ENCODE peak calls at places on chromosomes 7 and 10, in ten cellular contexts. D is progenitor cell of endocrine pancreas; H is nephron progenitor cell; C is lower lobe of right lung; P is HL-60; U is activated CD8-positive, alpha-beta T cell treated with anti-CD3 and anti-CD28 coated beads for 36 hours; K is HFF-Myc; L is body of pancreas; Q is esophagus squamous epithelium; M is GM10248. O is an unnamed sample.

GRCh38 chr7:114842551-114843065 is 79.3 kb upstream of the MDFIC start:
- DNase-seq in D (no peak), H (no peak), C (no peak), P (no peak), U (no peak), K (no peak), L (no peak), Q (no peak), M (no peak), O (no peak)

GRCh38 chr10:100569687-100570517 is 34.2 kb downstream of the HIF1AN start:
- DNase-seq in D (no peak), H (peak; percentile 56), C (no peak), P (no peak), U (peak; percentile 35), K (no peak), L (peak; percentile 45), Q (no peak), M (no peak), O (peak; percentile 74)

GRCh38 chr7:73606801-73607691 is 17.3 kb downstream of the MLXIPL start:
- DNase-seq in D (peak; percentile 79), H (peak; percentile 93), C (peak; percentile 72), P (peak; percentile 27), U (peak; percentile 74), K (no peak), L (peak; percentile 62), Q (no peak), M (peak; percentile 90), O (peak; percentile 89)

GRCh38 chr10:34467364-34467763 is 347.7 kb downstream of the PARD3 start:
- DNase-seq in D (no peak), H (no peak), C (no peak), P (no peak), U (no peak), K (no peak), L (no peak), Q (no peak), M (no peak), O (no peak)

GRCh38 chr7:158778476-158778875 is 50.8 kb downstream of the ESYT2 start:
- DNase-seq in D (no peak), H (no peak), C (no peak), P (no peak), U (no peak), K (no peak), L (no peak), Q (no peak), M (no peak), O (no peak)

GRCh38 chr10:119165171-119166110 is at the start of gene SFXN4:
- DNase-seq in D (peak; percentile 62), H (peak; percentile 75), C (peak; percentile 90), P (peak; percentile 74), U (peak; percentile 80), K (no peak), L (peak; percentile 82), Q (peak; percentile 36), M (peak; percentile 91), O (peak; percentile 87)

GRCh38 chr10:98301664-98302319 is 33.8 kb upstream of the LOXL4 start:
- DNase-seq in D (no peak), H (no peak), C (no peak), P (no peak), U (no peak), K (no peak), L (no peak), Q (no peak), M (no peak), O (no peak)

GRCh38 chr7:41955475-41956243 is 252.8 kb upstream of the INHBA start:
- DNase-seq in D (no peak), H (peak; percentile 56), C (peak; percentile 84), P (peak; percentile 82), U (no peak), K (peak; percentile 89), L (peak; percentile 86), Q (peak; percentile 36), M (no peak), O (peak; percentile 97)

DNA sequence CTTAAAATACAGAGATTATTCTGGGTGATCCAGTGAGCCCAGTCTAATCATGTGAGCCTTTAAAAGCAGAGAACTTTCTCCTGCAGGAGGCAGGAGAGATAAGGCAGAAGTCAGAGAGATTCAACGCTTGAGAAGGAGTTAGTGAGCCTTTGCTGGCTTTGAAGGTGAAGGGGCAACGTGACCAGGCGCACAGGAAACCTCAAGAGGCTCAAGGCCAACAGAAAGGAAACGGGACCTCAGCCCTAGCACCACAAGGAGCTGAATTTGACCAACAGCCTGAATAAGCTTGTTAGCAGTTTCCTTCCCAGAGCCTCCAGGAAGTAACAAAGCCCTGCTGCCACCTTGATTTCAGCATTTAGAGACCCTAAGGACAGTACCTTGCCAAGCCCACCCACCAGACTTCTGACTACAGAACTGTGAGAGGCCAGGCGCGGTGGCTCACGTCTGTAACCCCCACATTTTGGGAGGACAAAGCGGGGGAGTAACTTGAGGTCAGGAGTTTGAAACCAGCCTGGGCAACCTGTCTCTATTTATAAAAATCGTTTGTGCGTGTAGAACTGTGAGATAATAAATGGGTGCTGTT is 87.3 kb upstream of the KAT6B start:
- DNase-seq in D (no peak), H (no peak), C (no peak), P (peak; percentile 90), U (peak; percentile 71), K (no peak), L (peak; percentile 20), Q (no peak), M (peak; percentile 64), O (no peak)
- TF ChIP-seq CTCF in D (no peak), H (no peak), C (peak; percentile 28), P (peak; percentile 7), U (no peak), K (no peak), L (peak; percentile 39), Q (no peak), M (peak; percentile 56), O (peak; percentile 24)

GRCh38 chr10:13830385-13830784 is 243.6 kb downstream of the PRPF18 start:
- DNase-seq in D (no peak), H (no peak), C (no peak), P (no peak), U (no peak), K (no peak), L (no peak), Q (no peak), M (no peak), O (no peak)
- TF ChIP-seq CTCF in D (no peak), H (no peak), C (no peak), P (no peak), U (no peak), K (no peak), L (no peak), Q (no peak), M (no peak), O (no peak)

GRCh38 chr7:46490406-46490805 is 569.3 kb upstream of the IGFBP3 start:
- DNase-seq in D (no peak), H (no peak), C (no peak), P (no peak), U (no peak), K (no peak), L (no peak), Q (no peak), M (no peak), O (no peak)

GRCh38 chr7:46492460-46492859 is 571.4 kb upstream of the IGFBP3 start:
- DNase-seq in D (no peak), H (no peak), C (no peak), P (no peak), U (no peak), K (no peak), L (no peak), Q (no peak), M (no peak), O (no peak)

GRCh38 chr7:46494441-46494840 is 573.4 kb upstream of the IGFBP3 start:
- DNase-seq in D (no peak), H (no peak), C (no peak), P (no peak), U (no peak), K (no peak), L (no peak), Q (no peak), M (no peak), O (no peak)

GRCh38 chr7:46494026-46494425 is 573.0 kb upstream of the IGFBP3 start:
- DNase-seq in D (no peak), H (no peak), C (no peak), P (no peak), U (no peak), K (no peak), L (no peak), Q (no peak), M (no peak), O (no peak)

DNA sequence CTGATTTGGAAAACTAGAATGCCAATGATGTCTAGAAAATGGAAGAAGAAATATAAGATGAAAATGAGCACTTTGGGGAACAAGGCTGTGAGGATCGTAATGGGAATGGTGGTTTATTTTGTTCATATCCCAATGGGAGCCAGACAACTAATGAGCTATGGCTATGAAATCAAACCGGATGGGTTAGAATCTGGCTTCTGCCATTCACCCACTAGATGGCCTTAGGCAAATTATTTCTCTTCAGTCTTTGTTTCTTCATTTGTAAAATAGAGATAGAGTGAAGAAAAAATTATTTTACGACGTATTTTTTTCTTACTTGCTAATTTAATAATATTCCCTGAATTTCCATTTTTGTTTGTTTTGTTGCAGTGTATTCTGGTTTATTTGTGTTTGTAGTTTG is 572.1 kb upstream of the IGFBP3 start:
- DNase-seq in D (no peak), H (no peak), C (no peak), P (no peak), U (no peak), K (no peak), L (no peak), Q (no peak), M (no peak), O (no peak)
- TF ChIP-seq CTCF in D (no peak), H (no peak), C (no peak), P (no peak), U (no peak), K (no peak), L (no peak), Q (no peak), M (no peak), O (no peak)

GRCh38 chr10:115964827-115965226 is 308.2 kb downstream of the GFRA1 start:
- DNase-seq in D (no peak), H (no peak), C (no peak), P (no peak), U (no peak), K (no peak), L (no peak), Q (no peak), M (no peak), O (no peak)

GRCh38 chr10:115963848-115964247 is 309.2 kb downstream of the GFRA1 start:
- DNase-seq in D (no peak), H (no peak), C (no peak), P (no peak), U (peak; percentile 4), K (no peak), L (no peak), Q (no peak), M (no peak), O (no peak)

GRCh38 chr10:115972426-115972825 is 300.6 kb downstream of the GFRA1 start:
- DNase-seq in D (no peak), H (no peak), C (no peak), P (no peak), U (no peak), K (no peak), L (no peak), Q (no peak), M (no peak), O (peak; percentile 66)

GRCh38 chr10:115969591-115969990 is 303.4 kb downstream of the GFRA1 start:
- DNase-seq in D (no peak), H (peak; percentile 13), C (no peak), P (no peak), U (no peak), K (no peak), L (no peak), Q (no peak), M (no peak), O (no peak)

DNA sequence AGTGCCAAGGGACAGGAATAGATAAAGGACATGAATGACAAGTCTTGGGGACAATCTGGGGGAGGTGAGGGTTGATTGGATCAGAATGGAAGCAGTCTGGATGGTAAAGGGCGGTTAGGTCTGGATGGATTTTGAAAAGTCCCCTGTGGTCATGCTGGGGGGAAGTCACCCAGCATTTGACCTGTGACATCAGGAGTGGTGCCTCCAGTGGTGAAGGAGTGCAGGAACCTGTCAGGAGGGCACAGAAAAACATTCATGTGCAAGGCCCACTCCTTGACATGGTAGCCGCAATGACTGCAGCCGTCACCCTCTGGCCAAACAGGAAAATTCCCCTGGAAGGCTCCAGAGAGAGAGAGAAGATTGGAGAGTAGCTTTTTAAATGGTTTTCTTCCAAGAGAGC is 304.8 kb downstream of the GFRA1 start:
- DNase-seq in D (no peak), H (no peak), C (no peak), P (no peak), U (no peak), K (no peak), L (no peak), Q (no peak), M (no peak), O (no peak)
- TF ChIP-seq CTCF in D (no peak), H (no peak), C (no peak), P (no peak), U (no peak), K (no peak), L (no peak), Q (no peak), M (no peak), O (no peak)

O was measured in osteocyte.